ENCODE peak calls at places on chromosomes 4 and X, in nine cellular contexts. One of them, this sample, is unnamed.

GRCh38 chrX:56661193-56661592 is 67.8 kb upstream of the NBDY start:
- DNase-seq in iPS-NIHi11: no peak
- DNase-seq in stimulated activated CD8-positive, alpha-beta memory T cell treated with anti-CD3 and anti-CD28 coated beads, Interleukin-15, amount 100 ng/mL, for 24 hours: no peak
- DNase-seq in hepatocyte: no peak
- DNase-seq in hypothalamus: no peak
- DNase-seq in left kidney: no peak
- DNase-seq in fibroblast of lung: no peak
- DNase-seq in GM18507: no peak
- DNase-seq in tibial nerve: no peak
- DNase-seq in this sample: no peak

GRCh38 chr4:156374069-156374468 is 420.4 kb upstream of the CTSO start:
- DNase-seq in iPS-NIHi11: peak; percentile 11
- DNase-seq in stimulated activated CD8-positive, alpha-beta memory T cell treated with anti-CD3 and anti-CD28 coated beads, Interleukin-15, amount 100 ng/mL, for 24 hours: no peak
- DNase-seq in hepatocyte: no peak
- DNase-seq in hypothalamus: no peak
- DNase-seq in left kidney: peak; percentile 46
- DNase-seq in fibroblast of lung: no peak
- DNase-seq in GM18507: no peak
- DNase-seq in tibial nerve: no peak
- DNase-seq in this sample: no peak

GRCh38 chrX:145393702-145394235 is 146.5 kb downstream of the SPANXN1 start:
- DNase-seq in iPS-NIHi11: peak; percentile 11
- DNase-seq in stimulated activated CD8-positive, alpha-beta memory T cell treated with anti-CD3 and anti-CD28 coated beads, Interleukin-15, amount 100 ng/mL, for 24 hours: no peak
- DNase-seq in hepatocyte: no peak
- DNase-seq in hypothalamus: no peak
- DNase-seq in left kidney: no peak
- DNase-seq in fibroblast of lung: no peak
- DNase-seq in GM18507: no peak
- DNase-seq in tibial nerve: no peak
- DNase-seq in this sample: no peak

GRCh38 chrX:30888526-30889146 is 418 bp downstream of the TAB3 start:
- DNase-seq in iPS-NIHi11: peak; percentile 37
- DNase-seq in stimulated activated CD8-positive, alpha-beta memory T cell treated with anti-CD3 and anti-CD28 coated beads, Interleukin-15, amount 100 ng/mL, for 24 hours: peak; percentile 0
- DNase-seq in hepatocyte: peak; percentile 39
- DNase-seq in hypothalamus: peak; percentile 0
- DNase-seq in left kidney: peak; percentile 39
- DNase-seq in fibroblast of lung: peak; percentile 5
- DNase-seq in GM18507: no peak
- DNase-seq in tibial nerve: no peak
- DNase-seq in this sample: no peak

GRCh38 chr4:4914059-4914820 is 54.8 kb downstream of the MSX1 start:
- DNase-seq in iPS-NIHi11: no peak
- DNase-seq in stimulated activated CD8-positive, alpha-beta memory T cell treated with anti-CD3 and anti-CD28 coated beads, Interleukin-15, amount 100 ng/mL, for 24 hours: no peak
- DNase-seq in hepatocyte: no peak
- DNase-seq in hypothalamus: no peak
- DNase-seq in left kidney: no peak
- DNase-seq in fibroblast of lung: no peak
- DNase-seq in GM18507: no peak
- DNase-seq in tibial nerve: peak; percentile 34
- DNase-seq in this sample: no peak

GRCh38 chr4:102390438-102390837 is 45.2 kb upstream of the SLC39A8 start:
- DNase-seq in iPS-NIHi11: no peak
- DNase-seq in stimulated activated CD8-positive, alpha-beta memory T cell treated with anti-CD3 and anti-CD28 coated beads, Interleukin-15, amount 100 ng/mL, for 24 hours: no peak
- DNase-seq in hepatocyte: no peak
- DNase-seq in hypothalamus: no peak
- DNase-seq in left kidney: no peak
- DNase-seq in fibroblast of lung: no peak
- DNase-seq in GM18507: no peak
- DNase-seq in tibial nerve: no peak
- DNase-seq in this sample: no peak

GRCh38 chr4:87916636-87917035 is 58.9 kb upstream of the SPP1 start:
- DNase-seq in iPS-NIHi11: peak; percentile 13
- DNase-seq in stimulated activated CD8-positive, alpha-beta memory T cell treated with anti-CD3 and anti-CD28 coated beads, Interleukin-15, amount 100 ng/mL, for 24 hours: no peak
- DNase-seq in hepatocyte: no peak
- DNase-seq in hypothalamus: no peak
- DNase-seq in left kidney: no peak
- DNase-seq in fibroblast of lung: no peak
- DNase-seq in GM18507: no peak
- DNase-seq in tibial nerve: no peak
- DNase-seq in this sample: no peak

GRCh38 chrX:22742174-22742573 is 257.6 kb upstream of the DDX53 start:
- DNase-seq in iPS-NIHi11: no peak
- DNase-seq in stimulated activated CD8-positive, alpha-beta memory T cell treated with anti-CD3 and anti-CD28 coated beads, Interleukin-15, amount 100 ng/mL, for 24 hours: no peak
- DNase-seq in hepatocyte: no peak
- DNase-seq in hypothalamus: no peak
- DNase-seq in left kidney: no peak
- DNase-seq in fibroblast of lung: peak; percentile 94
- DNase-seq in GM18507: no peak
- DNase-seq in tibial nerve: no peak
- DNase-seq in this sample: no peak

GRCh38 chrX:46849933-46850332 is 13.1 kb downstream of the RP2 start:
- DNase-seq in iPS-NIHi11: no peak
- DNase-seq in stimulated activated CD8-positive, alpha-beta memory T cell treated with anti-CD3 and anti-CD28 coated beads, Interleukin-15, amount 100 ng/mL, for 24 hours: no peak
- DNase-seq in hepatocyte: no peak
- DNase-seq in hypothalamus: no peak
- DNase-seq in left kidney: no peak
- DNase-seq in fibroblast of lung: no peak
- DNase-seq in GM18507: no peak
- DNase-seq in tibial nerve: no peak
- DNase-seq in this sample: no peak

GRCh38 chr4:104494822-104495559 is at the start of gene CXXC4:
- DNase-seq in iPS-NIHi11: peak; percentile 67
- DNase-seq in stimulated activated CD8-positive, alpha-beta memory T cell treated with anti-CD3 and anti-CD28 coated beads, Interleukin-15, amount 100 ng/mL, for 24 hours: no peak
- DNase-seq in hepatocyte: peak; percentile 87
- DNase-seq in hypothalamus: peak; percentile 44
- DNase-seq in left kidney: peak; percentile 97
- DNase-seq in fibroblast of lung: peak; percentile 66
- DNase-seq in GM18507: no peak
- DNase-seq in tibial nerve: peak; percentile 44
- DNase-seq in this sample: no peak